ENCODE peak calls at places on chromosomes 3 and 15, in nine cellular contexts. V is PC-9, Z is GM23248, R is astrocyte, N is GM23338, G is HCT116, B is hepatocyte, Y is neural progenitor cell, O is GM12878. I is an unnamed sample.

GRCh38 chr3:73622135-73622534 is 2.6 kb downstream of the PDZRN3 start:
- DNase-seq in R (no peak), B (peak; percentile 77), N (peak; percentile 31), V (no peak), G (no peak), Z (peak; percentile 65), Y (peak; percentile 54), O (no peak), I (no peak)

GRCh38 chr15:92316586-92317295 is 76.9 kb upstream of the ST8SIA2 start:
- DNase-seq in B (no peak), O (no peak), Z (no peak), R (no peak), N (peak; percentile 35), V (no peak), Y (no peak), G (no peak), I (no peak)

GRCh38 chr3:165874663-165875489 is 37.7 kb upstream of the BCHE start:
- DNase-seq in R (no peak), Y (no peak), N (peak; percentile 33), G (peak; percentile 69), Z (no peak), V (peak; percentile 79), B (peak; percentile 12), O (no peak), I (peak; percentile 38)

GRCh38 chr3:148865039-148865438 is at the start of gene CPA3:
- DNase-seq in O (no peak), G (no peak), B (no peak), N (no peak), Z (no peak), Y (no peak), V (no peak), R (no peak), I (no peak)

GRCh38 chr3:113606539-113607218 is 74.3 kb downstream of the SIDT1 start:
- DNase-seq in Y (no peak), N (peak; percentile 61), Z (no peak), V (no peak), B (no peak), R (no peak), G (no peak), O (peak; percentile 75), I (no peak)

GRCh38 chr3:195154793-195155535 is 116.0 kb downstream of the XXYLT1 start:
- DNase-seq in Y (no peak), G (no peak), O (no peak), B (peak; percentile 86), V (peak; percentile 80), Z (peak; percentile 85), R (peak; percentile 97), N (peak; percentile 44), I (peak; percentile 88)

GRCh38 chr3:16437640-16438039 is 75.9 kb downstream of the RFTN1 start:
- DNase-seq in N (no peak), B (no peak), G (no peak), V (no peak), R (no peak), Y (no peak), O (no peak), Z (no peak), I (no peak)

GRCh38 chr3:101561630-101562328 is at the start of gene TRMT10C:
- DNase-seq in R (peak; percentile 88), V (peak; percentile 92), G (peak; percentile 86), B (peak; percentile 95), Z (peak; percentile 97), N (peak; percentile 98), O (peak; percentile 74), Y (peak; percentile 96), I (peak; percentile 97)

GRCh38 chr3:69251078-69251805 is 128.8 kb upstream of the LMOD3 start:
- DNase-seq in Y (peak; percentile 45), V (no peak), G (no peak), O (no peak), Z (no peak), N (no peak), R (no peak), B (peak; percentile 34), I (no peak)

GRCh38 chr15:100718075-100718980 is 115.9 kb downstream of the ASB7 start:
- DNase-seq in O (no peak), Z (no peak), G (no peak), N (no peak), R (no peak), Y (no peak), V (no peak), B (no peak), I (no peak)

GRCh38 chr15:42725331-42725903 is 11.5 kb downstream of the CDAN1 start:
- DNase-seq in R (no peak), Z (no peak), V (no peak), N (no peak), B (no peak), Y (no peak), G (no peak), O (no peak), I (no peak)

GRCh38 chr15:31484986-31485385 is 158.4 kb downstream of the KLF13 start:
- DNase-seq in Y (no peak), N (no peak), R (no peak), G (no peak), V (no peak), O (no peak), B (no peak), Z (no peak), I (no peak)

GRCh38 chr3:66501483-66502266 is 853 bp upstream of the LRIG1 start:
- DNase-seq in Y (no peak), B (no peak), Z (no peak), N (no peak), R (no peak), V (no peak), G (no peak), O (no peak), I (no peak)

GRCh38 chr3:66497982-66498671 is 2.7 kb downstream of the LRIG1 start:
- DNase-seq in G (no peak), N (no peak), V (no peak), B (no peak), Y (no peak), Z (no peak), O (no peak), R (no peak), I (no peak)

GRCh38 chr3:66500575-66501482 is at the start of gene LRIG1:
- DNase-seq in N (peak; percentile 99), B (peak; percentile 99), Y (peak; percentile 100), O (peak; percentile 68), R (peak; percentile 93), V (peak; percentile 29), G (peak; percentile 91), Z (peak; percentile 100), I (peak; percentile 88)

GRCh38 chr3:66498718-66499611 is 1.9 kb downstream of the LRIG1 start:
- DNase-seq in Z (peak; percentile 10), V (no peak), G (no peak), O (no peak), B (no peak), N (no peak), R (peak; percentile 16), Y (no peak), I (no peak)

DNA sequence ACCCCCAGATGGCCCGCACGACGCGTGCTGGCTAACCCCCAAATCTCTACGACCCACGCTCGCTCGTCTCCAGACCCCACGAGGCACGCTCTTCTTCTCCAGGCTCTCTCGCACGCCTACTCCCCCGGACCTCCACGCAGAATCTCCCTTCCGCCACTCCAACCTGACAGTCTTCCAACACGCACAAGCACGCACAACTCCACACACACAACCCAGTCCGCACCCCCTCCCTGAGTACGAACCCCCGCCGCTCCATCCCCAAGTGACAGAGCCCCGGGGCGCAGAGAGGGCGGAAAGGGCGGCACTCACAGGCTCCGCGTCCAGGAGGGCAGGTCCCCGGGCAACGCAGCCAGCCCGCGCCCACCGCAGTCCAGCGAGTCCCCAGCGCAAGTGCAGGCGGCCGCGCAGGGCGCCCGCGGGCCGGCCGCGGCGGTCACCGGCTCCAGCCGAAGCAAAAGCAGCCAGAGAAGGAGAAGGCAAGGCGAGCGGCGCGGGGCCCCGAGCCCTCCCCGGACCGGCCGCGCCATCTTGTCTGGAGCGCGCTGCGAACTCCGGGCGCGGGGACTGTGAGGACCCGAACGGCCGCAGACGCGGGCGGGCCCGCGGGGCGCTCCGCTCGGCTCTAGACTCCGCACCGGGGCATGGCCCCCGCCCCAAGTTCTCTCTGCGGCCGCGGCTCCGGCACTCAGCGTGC is 794 bp downstream of the LRIG1 start:
- DNase-seq in O (no peak), B (peak; percentile 51), Z (peak; percentile 68), R (peak; percentile 20), Y (peak; percentile 47), N (no peak), G (no peak), V (no peak), I (no peak)
- H2AFZ ChIP-seq in O (peak overlapping the region; percentile 76), B (peak overlapping the region; percentile 66), Z (peak overlapping the region; percentile 71), R (peak overlapping the region; percentile 65), Y (no peak overlapping the region), N (no peak overlapping the region), G (no peak overlapping the region), V (no peak overlapping the region), I (peak overlapping the region; percentile 57)

DNA sequence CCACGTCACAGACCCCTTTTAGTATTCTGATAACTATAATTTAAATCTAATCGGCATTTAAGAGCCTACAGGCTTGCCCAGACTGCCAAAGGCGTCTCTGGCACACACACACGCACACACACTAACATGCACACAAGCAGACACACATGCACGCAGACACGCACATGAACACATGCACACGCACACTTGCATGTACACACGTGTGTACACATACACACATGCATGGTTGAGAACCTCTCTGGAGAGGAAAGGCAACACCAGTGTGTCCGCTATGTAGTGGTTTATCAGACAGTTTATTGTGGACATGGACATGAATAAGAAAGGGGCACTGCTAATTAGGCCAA is 102.1 kb downstream of the FBLN2 start:
- DNase-seq in N (no peak), Z (no peak), Y (no peak), R (no peak), G (no peak), B (no peak), V (no peak), O (no peak), I (no peak)
- TF ChIP-seq EZH2 in N (no peak), Z (no peak), Y (no peak), R (no peak), G (no peak), B (no peak), V (no peak), O (no peak), I (no peak)

DNA sequence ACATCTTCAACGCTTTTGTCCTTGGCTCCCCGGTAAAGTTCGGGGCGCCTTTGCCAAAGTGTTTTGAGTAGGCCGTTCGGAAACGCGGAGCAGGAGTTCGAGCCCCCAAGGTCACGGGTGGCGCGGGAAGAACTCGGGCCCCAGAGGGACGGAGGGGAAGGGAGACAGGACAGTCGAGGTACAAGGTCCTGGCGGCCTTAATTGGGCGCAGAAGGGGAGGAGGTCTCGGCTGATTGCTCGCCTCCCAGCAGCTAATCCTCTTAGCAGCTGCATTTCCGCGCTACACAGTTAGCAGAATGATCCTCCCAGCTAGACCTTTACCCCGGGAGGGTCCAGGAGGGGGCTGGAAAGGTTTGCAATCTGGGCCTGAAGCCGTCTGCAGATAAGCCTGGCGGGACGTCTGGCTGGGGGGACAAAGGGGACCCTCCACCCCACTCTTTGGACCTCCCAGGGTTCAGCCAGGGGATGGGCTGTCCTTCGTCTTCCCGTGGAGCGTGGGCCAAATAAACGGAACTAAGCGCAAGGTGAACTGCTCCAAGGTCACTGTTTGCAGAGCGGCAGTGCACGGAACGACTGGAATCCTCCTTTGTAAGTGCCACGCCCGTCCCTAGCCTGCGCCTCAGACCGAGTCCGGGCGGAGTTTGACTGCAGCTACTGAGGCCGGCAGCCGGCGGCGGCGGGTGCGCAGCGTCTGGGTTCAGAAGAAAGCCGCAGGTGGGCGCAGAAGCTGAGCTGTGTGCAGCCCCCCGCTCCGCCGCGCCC is 7.2 kb downstream of the EOMES start:
- DNase-seq in R (no peak), V (peak; percentile 27), B (peak; percentile 68), O (no peak), Y (peak; percentile 88), N (peak; percentile 80), Z (peak; percentile 46), G (no peak), I (peak; percentile 39)
- H2AFZ ChIP-seq in R (peak overlapping the region; percentile 56), V (no peak overlapping the region), B (no peak overlapping the region), O (no peak overlapping the region), Y (no peak overlapping the region), N (no peak overlapping the region), Z (no peak overlapping the region), G (no peak overlapping the region), I (peak overlapping the region; percentile 56)

GRCh38 chr3:24628523-24629258 is 134.0 kb upstream of the THRB start:
- DNase-seq in O (no peak), V (no peak), G (no peak), Z (no peak), N (no peak), Y (no peak), R (no peak), B (peak; percentile 22), I (peak; percentile 89)
- TF ChIP-seq EZH2 in O (no peak), V (no peak), G (no peak), Z (no peak), N (no peak), Y (no peak), R (no peak), B (no peak), I (no peak)